ENCODE peak calls at places on chromosomes 12 and 14, in seven cellular contexts. K is pancreas, L is lower lobe of right lung, Q is cardiac muscle cell, D is Peyer's patch, F is left ventricle myocardium inferior, W is breast epithelium. T is an unnamed sample.

GRCh38 chr12:46459881-46460545 is 87.4 kb upstream of the SLC38A2 start:
- DNase-seq in K (no peak), L (no peak), Q (no peak), D (peak; percentile 48), F (peak; percentile 15), W (no peak), T (no peak)

GRCh38 chr12:46468813-46469212 is 96.2 kb upstream of the SLC38A2 start:
- DNase-seq in K (no peak), L (no peak), Q (no peak), D (no peak), F (no peak), W (no peak), T (no peak)

GRCh38 chr14:74516451-74517155 is 23.0 kb downstream of the ISCA2 start:
- DNase-seq in K (no peak), L (peak; percentile 39), Q (no peak), D (no peak), F (no peak), W (peak; percentile 79), T (no peak)

GRCh38 chr14:94907626-94908261 is 137.8 kb upstream of the GSC start:
- DNase-seq in K (no peak), L (no peak), Q (no peak), D (no peak), F (no peak), W (no peak), T (peak; percentile 55)

GRCh38 chr12:442235-442884 is 17.4 kb upstream of the B4GALNT3 start:
- DNase-seq in K (no peak), L (no peak), Q (peak; percentile 74), D (peak; percentile 33), F (no peak), W (no peak), T (peak; percentile 28)

GRCh38 chr12:10227648-10228047 is 15.0 kb downstream of the GABARAPL1 start:
- DNase-seq in K (no peak), L (no peak), Q (no peak), D (no peak), F (no peak), W (no peak), T (no peak)

GRCh38 chr14:31937730-31938346 is 139.3 kb upstream of the ARHGAP5 start:
- DNase-seq in K (no peak), L (no peak), Q (no peak), D (peak; percentile 31), F (peak; percentile 26), W (peak; percentile 26), T (no peak)

GRCh38 chr14:101508948-101509729 is 52.2 kb upstream of the DIO3 start:
- DNase-seq in K (no peak), L (peak; percentile 30), Q (no peak), D (no peak), F (peak; percentile 5), W (no peak), T (peak; percentile 10)

GRCh38 chr14:61476737-61477410 is 155.5 kb downstream of the PRKCH start:
- DNase-seq in K (no peak), L (no peak), Q (no peak), D (peak; percentile 61), F (no peak), W (no peak), T (peak; percentile 75)

GRCh38 chr12:56679834-56680575 is 8.1 kb downstream of the PTGES3 start:
- DNase-seq in K (no peak), L (no peak), Q (no peak), D (no peak), F (no peak), W (no peak), T (no peak)

GRCh38 chr14:94545131-94545841 is 16.0 kb upstream of the SERPINA4 start:
- DNase-seq in K (no peak), L (no peak), Q (no peak), D (no peak), F (no peak), W (no peak), T (no peak)

GRCh38 chr14:33755358-33755757 is 195.5 kb downstream of the EGLN3 start:
- DNase-seq in K (no peak), L (no peak), Q (no peak), D (no peak), F (no peak), W (no peak), T (no peak)

GRCh38 chr14:104292084-104292970 is 153.9 kb downstream of the KIF26A start:
- DNase-seq in K (no peak), L (peak; percentile 36), Q (peak; percentile 52), D (no peak), F (peak; percentile 9), W (no peak), T (peak; percentile 13)

GRCh38 chr14:104290756-104291122 is 152.4 kb downstream of the KIF26A start:
- DNase-seq in K (no peak), L (peak; percentile 33), Q (no peak), D (no peak), F (peak; percentile 6), W (no peak), T (peak; percentile 21)

GRCh38 chr14:104290058-104290667 is 151.8 kb downstream of the KIF26A start:
- DNase-seq in K (no peak), L (peak; percentile 21), Q (no peak), D (no peak), F (peak; percentile 6), W (no peak), T (peak; percentile 19)

GRCh38 chr14:104289485-104289884 is 151.1 kb downstream of the KIF26A start:
- DNase-seq in K (no peak), L (no peak), Q (no peak), D (no peak), F (peak; percentile 5), W (no peak), T (peak; percentile 27)

GRCh38 chr14:104291123-104292000 is 153.0 kb downstream of the KIF26A start:
- DNase-seq in K (peak; percentile 77), L (peak; percentile 25), Q (peak; percentile 81), D (no peak), F (peak; percentile 12), W (no peak), T (peak; percentile 15)
- H3K9me3 ChIP-seq in K (no peaks in the 10 kb centered on the region), L (no peaks in the 10 kb centered on the region), Q (no peaks in the 10 kb centered on the region), D (no peaks in the 10 kb centered on the region), F (no peaks in the 10 kb centered on the region), W (no peaks in the 10 kb centered on the region), T (no peaks in the 10 kb centered on the region)

DNA sequence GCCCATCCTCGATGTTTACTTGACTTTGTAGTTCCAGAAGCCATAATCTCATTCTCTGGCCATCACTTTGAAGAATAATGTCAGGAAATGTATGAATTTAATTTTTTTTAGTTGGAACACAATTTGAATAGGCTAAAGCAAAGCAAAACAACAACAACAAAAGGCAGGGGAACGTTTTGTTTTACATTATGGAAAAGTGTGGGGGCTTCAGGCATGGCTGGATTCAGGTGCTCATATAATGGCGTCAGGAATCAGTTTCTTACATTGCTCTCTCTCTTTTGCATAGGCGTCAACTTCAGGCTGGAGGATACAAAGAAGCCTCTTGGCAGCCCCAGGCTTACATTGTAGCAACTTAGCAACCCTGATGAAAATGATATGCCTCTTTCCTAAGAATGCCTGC is 13.1 kb upstream of the RPH3A start:
- DNase-seq in K (no peak), L (no peak), Q (no peak), D (no peak), F (no peak), W (no peak), T (no peak)
- TF ChIP-seq CTCF in K (no peak), L (no peak), Q (no peak), D (no peak), F (no peak), W (no peak), T (no peak)

DNA sequence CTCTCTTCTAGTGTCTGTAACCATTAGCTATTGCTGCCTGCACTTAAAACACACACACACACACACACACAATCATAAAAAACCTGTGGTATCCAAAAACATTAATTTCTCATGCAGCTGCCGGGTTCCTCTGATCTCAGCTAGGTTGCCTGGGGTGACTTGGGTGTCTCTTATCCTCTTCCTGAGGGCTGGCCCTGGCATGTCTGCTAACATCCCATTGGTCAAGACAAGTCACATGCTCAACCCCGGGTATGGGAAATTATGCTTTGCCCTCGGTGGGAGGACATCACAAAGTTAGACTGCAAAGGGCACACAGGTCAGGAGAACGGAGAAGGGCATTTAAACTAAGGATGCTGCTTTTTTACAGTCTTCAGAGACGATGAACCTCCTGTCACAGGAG is 55.7 kb downstream of the TRPV4 start:
- DNase-seq in K (no peak), L (peak; percentile 30), Q (peak; percentile 43), D (no peak), F (no peak), W (no peak), T (no peak)
- H3K36me3 ChIP-seq in K (no peaks in the 10 kb centered on the region), L (no peaks in the 10 kb centered on the region), Q (no peaks in the 10 kb centered on the region), D (no peaks in the 10 kb centered on the region), F (no peaks in the 10 kb centered on the region), W (no peaks in the 10 kb centered on the region), T (no peaks in the 10 kb centered on the region)

GRCh38 chr12:38161123-38162000 is 155.2 kb upstream of the ALG10B start:
- DNase-seq in K (no peak), L (no peak), Q (no peak), D (no peak), F (no peak), W (no peak), T (no peak)
- H3K9me3 ChIP-seq in K (no peaks in the 10 kb centered on the region), L (no peaks in the 10 kb centered on the region), Q (no peaks in the 10 kb centered on the region), D (no peaks in the 10 kb centered on the region), F (peaks cover 17% of the 10 kb centered on the region), W (peaks cover 21% of the 10 kb centered on the region), T (no peaks in the 10 kb centered on the region)

GRCh38 chr12:49230810-49231209 is 34.1 kb upstream of the TUBA1C start:
- DNase-seq in K (no peak), L (no peak), Q (no peak), D (no peak), F (no peak), W (no peak), T (no peak)

GRCh38 chr12:49231881-49232650 is 32.8 kb upstream of the TUBA1C start:
- DNase-seq in K (no peak), L (no peak), Q (peak; percentile 37), D (no peak), F (no peak), W (no peak), T (no peak)

GRCh38 chr12:49230176-49230575 is 34.7 kb upstream of the TUBA1C start:
- DNase-seq in K (no peak), L (no peak), Q (no peak), D (no peak), F (no peak), W (no peak), T (no peak)

GRCh38 chr12:49233842-49234526 is 30.9 kb upstream of the TUBA1C start:
- DNase-seq in K (peak; percentile 11), L (peak; percentile 92), Q (no peak), D (peak; percentile 29), F (peak; percentile 56), W (no peak), T (peak; percentile 48)

GRCh38 chr12:49232940-49233841 is 31.7 kb upstream of the TUBA1C start:
- DNase-seq in K (peak; percentile 25), L (peak; percentile 51), Q (peak; percentile 92), D (no peak), F (peak; percentile 75), W (no peak), T (peak; percentile 67)
- TF ChIP-seq CTCF in K (no peak), L (no peak), Q (peak; percentile 25), D (no peak), F (peak; percentile 47), W (no peak), T (peak; percentile 26)

T was measured in ovary.